ENCODE peak calls at places on chromosomes 13 and 19, in eight cellular contexts. K is RWPE1; Q is activated CD4-positive, alpha-beta T cell treated with anti-CD3 and anti-CD28 coated beads, Interleukin-2, amount 10 ng/mL, durations not matched to agents 7 days and 5 days; L is tibial nerve; C is NCI-H226; G is NCI-H187; H is upper lobe of right lung; J is naive thymus-derived CD4-positive, alpha-beta T cell. A is an unnamed sample.

GRCh38 chr19:19115954-19116353 is 22.3 kb downstream of the TMEM161A start:
- DNase-seq in J (peak; percentile 22), H (peak; percentile 77), K (no peak), G (no peak), C (no peak), L (no peak), Q (peak; percentile 56), A (no peak)

GRCh38 chr19:58536852-58537798 is 6.7 kb upstream of the TRIM28 start:
- DNase-seq in H (no peak), L (no peak), J (no peak), C (no peak), K (no peak), G (no peak), Q (no peak), A (no peak)

GRCh38 chr19:5434970-5435641 is 20.1 kb upstream of the ZNRF4 start:
- DNase-seq in L (no peak), Q (no peak), H (no peak), G (no peak), K (peak; percentile 93), J (no peak), C (peak; percentile 97), A (no peak)

GRCh38 chr19:4916292-4917082 is 7.2 kb downstream of the UHRF1 start:
- DNase-seq in H (no peak), J (peak; percentile 63), G (no peak), L (no peak), Q (peak; percentile 41), C (no peak), K (no peak), A (no peak)

GRCh38 chr13:21022694-21023325 is 38.6 kb downstream of the LATS2 start:
- DNase-seq in L (no peak), G (no peak), K (no peak), H (no peak), J (no peak), C (no peak), Q (no peak), A (no peak)

GRCh38 chr19:38093587-38093986 is 130.4 kb downstream of the DPF1 start:
- DNase-seq in H (no peak), J (no peak), K (no peak), G (no peak), L (no peak), Q (no peak), C (no peak), A (peak; percentile 63)

GRCh38 chr19:34962945-34963530 is 991 bp downstream of the ZNF792 start:
- DNase-seq in G (no peak), H (no peak), K (no peak), J (no peak), L (no peak), C (no peak), Q (no peak), A (no peak)

GRCh38 chr13:44364601-44365000 is 9.0 kb upstream of the SERP2 start:
- DNase-seq in G (no peak), Q (no peak), J (no peak), K (peak; percentile 31), H (no peak), L (no peak), C (peak; percentile 36), A (no peak)

GRCh38 chr19:46639356-46640061 is 3.5 kb upstream of the GNG8 start:
- DNase-seq in Q (peak; percentile 35), H (peak; percentile 77), C (peak; percentile 33), K (no peak), J (no peak), G (no peak), L (no peak), A (no peak)

GRCh38 chr13:112441226-112441625 is 65.1 kb downstream of the SPACA7 start:
- DNase-seq in G (no peak), C (no peak), J (no peak), Q (no peak), H (no peak), L (no peak), K (no peak), A (no peak)

GRCh38 chr13:36673838-36674326 is at the start of gene SERTM1:
- DNase-seq in G (peak; percentile 62), L (no peak), K (peak; percentile 2), Q (no peak), J (no peak), H (peak; percentile 68), C (no peak), A (no peak)

GRCh38 chr13:111177081-111177711 is 62.1 kb downstream of the ARHGEF7 start:
- DNase-seq in Q (peak; percentile 60), L (no peak), K (no peak), J (peak; percentile 72), H (no peak), C (no peak), G (no peak), A (peak; percentile 96)

GRCh38 chr13:37960427-37960826 is 90.9 kb upstream of the TRPC4 start:
- DNase-seq in Q (no peak), J (no peak), C (no peak), H (no peak), K (no peak), L (no peak), G (no peak), A (no peak)

GRCh38 chr19:30317403-30317802 is 54.8 kb upstream of the ZNF536 start:
- DNase-seq in J (no peak), C (no peak), H (no peak), G (no peak), K (no peak), Q (no peak), L (peak; percentile 5), A (no peak)

GRCh38 chr19:5851302-5851701 is at the start of gene FUT3:
- DNase-seq in K (peak; percentile 35), H (peak; percentile 75), Q (no peak), G (no peak), C (no peak), L (no peak), J (no peak), A (peak; percentile 71)

GRCh38 chr13:43815204-43815603 is 28.4 kb upstream of the ENOX1 start:
- DNase-seq in Q (no peak), L (no peak), J (no peak), K (peak; percentile 30), C (peak; percentile 99), H (no peak), G (no peak), A (no peak)

GRCh38 chr19:42032428-42032827 is 37.6 kb downstream of the GRIK5 start:
- DNase-seq in J (no peak), Q (no peak), L (no peak), K (no peak), H (no peak), G (peak; percentile 95), C (no peak), A (peak; percentile 85)

GRCh38 chr19:34366670-34367423 is 1.9 kb downstream of the GPI start:
- DNase-seq in Q (no peak), G (no peak), J (no peak), H (no peak), K (no peak), C (peak; percentile 84), L (no peak), A (no peak)

GRCh38 chr19:19028526-19028925 is 4.8 kb downstream of the SUGP2 start:
- DNase-seq in L (no peak), C (no peak), K (no peak), J (no peak), Q (no peak), G (no peak), H (no peak), A (no peak)

GRCh38 chr19:40626918-40627317 is 25.7 kb downstream of the LTBP4 start:
- DNase-seq in G (no peak), J (no peak), K (no peak), C (no peak), H (no peak), L (no peak), Q (no peak), A (no peak)

GRCh38 chr13:69565334-69565733 is 542.3 kb upstream of the ATXN8OS start:
- DNase-seq in Q (no peak), C (no peak), J (no peak), H (no peak), K (no peak), G (no peak), L (no peak), A (no peak)

GRCh38 chr19:575527-576506 is 3.4 kb downstream of the BSG start:
- DNase-seq in J (no peak), L (no peak), Q (no peak), H (no peak), K (peak; percentile 78), C (peak; percentile 86), G (no peak), A (no peak)

GRCh38 chr13:59103004-59103768 is 1060.5 kb downstream of the DIAPH3 start:
- DNase-seq in H (no peak), C (no peak), K (no peak), J (no peak), G (no peak), L (no peak), Q (no peak), A (no peak)

GRCh38 chr19:13881692-13882418 is 4.9 kb downstream of the NANOS3 start:
- DNase-seq in G (no peak), H (peak; percentile 70), J (no peak), Q (peak; percentile 55), L (peak; percentile 46), C (no peak), K (no peak), A (no peak)

GRCh38 chr13:38979891-38980627 is 10.6 kb downstream of the STOML3 start:
- DNase-seq in H (no peak), G (no peak), Q (no peak), L (peak; percentile 22), K (no peak), C (no peak), J (no peak), A (no peak)

GRCh38 chr13:41411536-41411935 is 45.8 kb upstream of the RGCC start:
- DNase-seq in J (peak; percentile 22), L (no peak), K (peak; percentile 35), G (no peak), Q (peak; percentile 35), H (no peak), C (no peak), A (no peak)

GRCh38 chr19:17023805-17024204 is 2.8 kb downstream of the CPAMD8 start:
- DNase-seq in C (no peak), G (no peak), Q (no peak), K (no peak), L (no peak), H (no peak), J (no peak), A (no peak)

GRCh38 chr13:23547000-23547590 is 23.1 kb upstream of the TNFRSF19 start:
- DNase-seq in J (no peak), C (no peak), Q (no peak), G (no peak), H (no peak), K (no peak), L (peak; percentile 27), A (no peak)

GRCh38 chr19:14632286-14632685 is 42.4 kb downstream of the ADGRE3 start:
- DNase-seq in Q (no peak), H (no peak), J (peak; percentile 7), K (peak; percentile 81), L (no peak), C (peak; percentile 16), G (no peak), A (peak; percentile 7)

GRCh38 chr19:44775676-44776240 is 1.9 kb upstream of the CBLC start:
- DNase-seq in J (no peak), H (no peak), G (no peak), L (no peak), C (no peak), Q (no peak), K (no peak), A (no peak)

GRCh38 chr19:16328824-16329482 is 4.3 kb downstream of the KLF2 start:
- DNase-seq in K (no peak), C (no peak), L (no peak), Q (peak; percentile 58), J (peak; percentile 72), G (no peak), H (no peak), A (no peak)

GRCh38 chr19:33193864-33194362 is at the start of gene LRP3:
- DNase-seq in G (no peak), K (no peak), J (no peak), Q (no peak), C (no peak), L (no peak), H (peak; percentile 78), A (no peak)

GRCh38 chr19:18218600-18218999 is 7.6 kb downstream of the PDE4C start:
- DNase-seq in K (no peak), L (no peak), H (no peak), J (no peak), G (no peak), C (no peak), Q (no peak), A (no peak)

GRCh38 chr19:15680478-15680877 is 7.6 kb downstream of the CYP4F12 start:
- DNase-seq in L (no peak), G (no peak), Q (no peak), K (no peak), H (no peak), J (no peak), C (no peak), A (peak; percentile 11)

A was measured in NCI-H2029.